ENCODE peak calls at places on chromosomes 13 and 19, in five cellular contexts. M is OCI-LY7, G is tibial artery, J is cardiac muscle cell, E is left ventricle myocardium inferior. R is an unnamed sample. For H3K9me3, the result is how much of the 10 kb centered on the place peaks cover.

GRCh38 chr13:90402613-90403012 is 944.9 kb upstream of the MIR17HG start:
- DNase-seq in M (no peak), E (no peak), J (no peak), G (no peak), R (no peak)

GRCh38 chr13:79442221-79442620 is 36.2 kb upstream of the RBM26 start:
- DNase-seq in J (no peak), E (no peak), G (no peak), M (no peak), R (no peak)

GRCh38 chr19:28066161-28066560 is 1146.8 kb downstream of the UQCRFS1 start:
- DNase-seq in G (no peak), J (no peak), E (no peak), M (no peak), R (no peak)

GRCh38 chr19:10339380-10339960 is at the start of gene ICAM3:
- DNase-seq in J (no peak), G (no peak), M (peak), E (peak), R (no peak)

GRCh38 chr19:40445945-40446784 is 2.0 kb upstream of the SERTAD3 start:
- DNase-seq in E (no peak), J (no peak), M (no peak), G (no peak), R (no peak)

GRCh38 chr13:25468330-25469178 is 96.8 kb downstream of the ATP8A2 start:
- DNase-seq in M (no peak), G (no peak), E (no peak), J (peak), R (no peak)

GRCh38 chr19:11382898-11383705 is 1.0 kb downstream of the EPOR start:
- DNase-seq in G (peak), M (peak), E (peak), J (peak), R (peak)

GRCh38 chr13:105798541-105798940 is 736.9 kb downstream of the EFNB2 start:
- DNase-seq in M (no peak), J (no peak), G (no peak), E (no peak), R (no peak)

GRCh38 chr13:90414691-90415596 is 932.5 kb upstream of the MIR17HG start:
- DNase-seq in E (no peak), J (no peak), M (no peak), G (no peak), R (no peak)

GRCh38 chr19:15641901-15642491 is 1.3 kb downstream of the CYP4F3 start:
- DNase-seq in G (no peak), E (no peak), J (no peak), M (no peak), R (no peak)
- H3K9me3 ChIP-seq in G (under half), E (under half), J (under half), M (under half), R (under half)

DNA sequence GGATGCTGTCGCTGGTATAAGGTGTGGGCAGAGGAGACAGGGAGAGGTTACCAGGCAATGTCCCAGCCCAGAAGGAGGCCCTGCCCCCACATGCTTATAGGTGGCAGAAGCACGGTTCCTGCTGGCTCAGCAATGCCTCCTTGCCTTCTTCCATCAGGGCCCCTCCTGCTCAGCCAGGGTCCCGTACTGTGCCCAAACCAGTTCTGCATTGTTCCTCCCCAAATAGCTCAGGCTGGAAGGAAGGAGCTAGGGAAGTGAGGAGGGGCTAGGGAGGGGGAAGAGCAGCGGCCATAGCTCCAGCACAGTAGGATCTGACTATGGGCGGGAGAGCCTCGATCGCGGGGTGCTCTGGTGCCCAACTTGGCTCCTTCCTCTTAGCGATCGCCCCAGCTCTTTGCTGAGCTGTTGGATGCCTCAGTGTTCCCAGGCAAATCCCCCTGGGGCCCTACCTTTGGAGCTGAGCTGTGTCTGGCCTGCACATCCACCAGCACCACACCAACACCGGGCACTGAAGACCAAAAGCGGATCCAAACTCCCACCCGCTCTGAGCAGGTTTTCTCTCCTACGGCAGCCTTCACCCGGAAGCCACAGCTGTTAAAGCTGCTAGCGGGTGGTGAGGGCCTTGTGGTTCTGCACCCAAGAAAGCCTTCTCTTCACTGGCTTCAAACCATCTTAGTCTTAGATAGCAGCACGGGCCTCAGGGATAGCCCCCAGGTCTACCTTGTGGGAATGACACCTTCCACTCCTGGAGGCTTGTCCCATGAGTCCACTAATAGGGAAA is 32.1 kb upstream of the PEPD start:
- DNase-seq in M (no peak), E (no peak), G (peak), J (no peak), R (no peak)
- H3K4me3 ChIP-seq in M (no peak), E (no peak), G (no peak), J (no peak), R (no peak)

DNA sequence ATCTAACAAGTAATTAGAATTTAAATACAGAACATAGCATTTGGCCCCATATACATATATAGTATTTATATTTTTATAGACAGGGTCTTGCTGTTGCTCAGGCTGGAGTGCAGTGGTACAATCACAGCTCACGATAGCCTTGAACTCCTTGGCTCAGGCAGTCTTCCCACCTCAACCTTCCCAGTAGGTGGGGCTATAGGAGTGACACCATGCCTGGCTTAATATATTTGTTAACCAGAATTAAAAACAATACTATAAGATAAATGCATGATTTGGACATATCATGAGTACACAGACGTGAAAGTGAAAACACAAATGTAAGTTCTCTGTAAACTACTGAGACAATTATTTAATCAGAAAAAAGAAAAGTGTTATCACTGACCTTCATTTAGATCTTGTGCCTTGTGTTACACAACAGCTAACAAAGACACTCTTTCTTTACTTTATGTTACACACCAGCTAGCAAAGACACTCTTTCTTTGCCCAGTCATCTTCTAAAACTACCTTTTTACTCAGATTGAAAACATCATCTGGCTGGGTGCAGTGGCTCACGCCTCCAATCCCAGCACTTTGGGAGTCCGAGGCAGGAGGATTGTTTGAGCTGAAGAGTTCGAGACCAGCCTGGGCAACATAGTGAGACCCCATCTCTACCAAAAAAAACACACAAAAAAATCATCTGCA is 22.6 kb downstream of the CARS2 start:
- DNase-seq in G (no peak), E (no peak), M (no peak), J (peak), R (peak)
- TF ChIP-seq CTCF in G (no peak), E (peak), M (peak), J (peak), R (no peak)

DNA sequence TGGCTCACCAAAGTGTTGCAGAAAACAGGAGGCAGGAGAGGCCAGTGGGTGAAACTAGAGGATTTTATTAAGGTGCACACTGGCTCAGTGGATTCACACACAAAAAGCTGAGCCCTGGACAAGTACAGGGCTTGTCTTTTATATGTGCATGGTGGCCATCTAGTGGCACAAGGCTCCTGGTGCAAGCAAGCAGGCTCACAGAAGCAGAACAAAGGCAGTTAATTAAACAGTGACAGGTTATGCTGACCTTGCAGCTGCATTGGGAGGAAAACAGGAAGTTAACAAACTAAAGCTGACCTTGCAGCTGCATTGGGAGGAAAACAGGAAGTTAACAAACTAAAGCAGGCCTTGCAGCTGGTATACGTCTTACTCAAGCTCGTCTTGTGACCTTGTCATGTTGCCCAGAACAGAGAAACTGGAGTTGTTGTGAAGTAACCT is 65.3 kb upstream of the ZNF681 start:
- DNase-seq in E (no peak), M (peak), J (peak), G (no peak), R (no peak)
- H3K9me3 ChIP-seq in E (half or more), M (half or more), J (under half), G (under half), R (under half)

GRCh38 chr13:36130168-36130541 is 1.0 kb downstream of the DCLK1 start:
- DNase-seq in M (no peak), J (no peak), E (no peak), G (no peak), R (no peak)

GRCh38 chr13:36130542-36131214 is 504 bp downstream of the DCLK1 start:
- DNase-seq in M (no peak), E (peak), G (peak), J (peak), R (no peak)

GRCh38 chr13:36131931-36132297 is 732 bp upstream of the DCLK1 start:
- DNase-seq in E (peak), G (peak), M (no peak), J (no peak), R (peak)

GRCh38 chr13:36129539-36129938 is 1.6 kb downstream of the DCLK1 start:
- DNase-seq in M (no peak), G (no peak), E (no peak), J (no peak), R (no peak)

DNA sequence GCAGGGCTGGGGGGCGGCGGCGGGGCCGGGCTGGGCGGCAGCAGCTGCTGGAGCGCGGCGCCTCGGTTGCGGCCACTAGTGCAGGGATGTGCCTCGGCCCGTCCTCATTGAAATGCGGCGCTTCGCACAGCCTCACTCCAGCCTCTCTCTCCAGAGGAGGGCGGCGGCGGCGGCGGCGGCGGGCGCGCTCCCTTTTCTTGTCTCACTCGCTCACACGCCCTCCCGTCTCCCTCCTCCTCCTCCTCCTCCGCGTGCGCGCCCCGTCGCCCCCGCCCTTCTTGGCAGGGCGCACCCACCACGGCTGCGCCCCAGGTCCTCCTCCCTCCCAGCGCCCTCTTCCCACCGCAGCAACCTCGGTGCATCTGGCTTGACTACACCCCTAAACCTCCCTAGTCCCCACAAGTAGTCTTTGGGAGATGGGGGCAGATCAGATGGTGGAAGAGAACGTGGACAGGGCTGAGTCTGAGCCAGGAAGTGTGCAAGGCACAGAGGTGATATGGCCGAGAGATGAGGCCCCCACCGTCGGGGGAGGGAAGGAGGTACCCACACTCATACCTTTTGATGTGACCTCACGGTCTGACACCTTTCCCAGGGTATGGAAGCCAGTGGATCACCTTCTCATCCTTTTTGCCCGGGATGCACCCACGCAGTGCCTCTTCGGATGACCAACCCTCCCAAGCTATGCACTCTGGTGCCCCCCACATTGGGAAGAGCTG is at the start of gene DCLK1:
- DNase-seq in G (peak), M (no peak), E (peak), J (peak), R (peak)
- H3K4me3 ChIP-seq in G (peak), M (no peak), E (peak), J (peak), R (peak)

GRCh38 chr19:3431760-3432397 is 48.4 kb downstream of the SMIM24 start:
- DNase-seq in E (no peak), J (no peak), G (no peak), M (no peak), R (no peak)

GRCh38 chr19:3440082-3440481 is 40.2 kb downstream of the SMIM24 start:
- DNase-seq in E (peak), M (peak), J (no peak), G (no peak), R (no peak)

GRCh38 chr19:3433313-3433712 is 47.0 kb downstream of the SMIM24 start:
- DNase-seq in G (no peak), J (no peak), E (no peak), M (no peak), R (no peak)

GRCh38 chr19:3433805-3434540 is 46.4 kb downstream of the SMIM24 start:
- DNase-seq in J (no peak), E (no peak), G (no peak), M (no peak), R (no peak)

DNA sequence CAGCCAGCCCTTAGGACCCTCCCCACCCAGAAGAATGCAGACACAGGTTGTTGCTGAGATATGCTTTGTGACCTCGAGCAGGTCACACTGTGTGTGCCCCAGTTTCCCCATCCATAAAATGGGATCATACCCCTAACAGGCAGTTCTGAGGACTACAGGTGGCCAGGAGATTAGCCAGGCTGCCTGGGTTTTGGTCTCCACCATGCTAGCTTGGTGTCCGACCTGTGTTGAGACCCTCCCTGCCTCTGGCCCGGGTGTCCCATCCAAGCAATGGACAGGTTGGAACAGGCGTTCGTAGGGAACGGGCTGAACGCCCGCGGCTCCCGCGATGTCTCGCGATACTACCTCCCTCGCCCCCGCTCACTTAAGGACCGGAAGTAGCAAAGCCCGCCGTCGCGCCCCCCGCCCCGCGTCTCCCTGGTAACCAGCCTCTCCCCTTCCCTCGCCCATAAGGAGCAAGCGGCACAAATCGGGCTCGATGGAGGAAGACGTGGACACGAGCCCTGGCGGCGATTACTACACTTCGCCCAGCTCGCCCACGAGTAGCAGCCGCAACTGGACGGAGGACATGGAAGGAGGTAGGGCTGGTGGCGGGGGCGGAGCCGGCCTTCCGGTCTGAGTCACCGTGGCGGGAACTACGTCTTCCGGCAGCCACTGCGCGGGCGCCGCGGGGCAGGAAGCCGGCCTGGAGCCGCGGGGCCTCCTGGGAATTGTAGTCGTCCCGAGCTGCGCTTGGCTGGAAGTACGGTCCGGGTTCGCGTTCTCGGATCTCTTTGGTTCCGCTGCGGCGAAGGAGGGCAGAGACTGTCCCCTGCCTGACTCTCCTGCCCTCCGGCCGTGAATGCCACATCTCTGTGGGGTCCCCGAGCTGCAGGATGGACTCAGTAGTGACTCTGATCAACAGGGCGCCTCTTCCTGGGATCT is 45.4 kb downstream of the SMIM24 start:
- DNase-seq in M (peak), J (peak), G (peak), E (peak), R (peak)
- TF ChIP-seq CTCF in M (no peak), J (no peak), G (no peak), E (no peak), R (no peak)

R was measured in ascending aorta.